ENCODE peak calls at places on chromosomes 2 and 18, in four cellular contexts. One of them, this sample, is unnamed.

GRCh38 chr18:33210575-33211189 is 229.8 kb downstream of the CCDC178 start:
- DNase-seq in MM.1S: peak; percentile 52
- DNase-seq in neural progenitor cell: peak; percentile 65
- DNase-seq in OCI-LY7: peak; percentile 29
- DNase-seq in this sample: peak; percentile 57

GRCh38 chr2:37795938-37796337 is 124.5 kb upstream of the CDC42EP3 start:
- DNase-seq in neural progenitor cell: no peak
- DNase-seq in MM.1S: no peak
- DNase-seq in OCI-LY7: no peak
- DNase-seq in this sample: no peak

GRCh38 chr18:28267276-28267675 is 90.3 kb upstream of the CDH2 start:
- DNase-seq in OCI-LY7: no peak
- DNase-seq in neural progenitor cell: no peak
- DNase-seq in MM.1S: no peak
- DNase-seq in this sample: no peak

GRCh38 chr18:6881034-6881800 is 151.7 kb downstream of the ARHGAP28 start:
- DNase-seq in MM.1S: no peak
- DNase-seq in OCI-LY7: no peak
- DNase-seq in neural progenitor cell: peak; percentile 38
- DNase-seq in this sample: peak; percentile 34

GRCh38 chr2:161576421-161576820 is 47.8 kb upstream of the SLC4A10 start:
- DNase-seq in MM.1S: no peak
- DNase-seq in neural progenitor cell: peak; percentile 45
- DNase-seq in OCI-LY7: peak; percentile 19
- DNase-seq in this sample: no peak

GRCh38 chr2:177532567-177532966 is 140.0 kb downstream of the AGPS start:
- DNase-seq in OCI-LY7: no peak
- DNase-seq in MM.1S: no peak
- DNase-seq in neural progenitor cell: no peak
- DNase-seq in this sample: no peak

GRCh38 chr2:54558976-54559410 is 102.9 kb downstream of the SPTBN1 start:
- DNase-seq in MM.1S: no peak
- DNase-seq in OCI-LY7: no peak
- DNase-seq in neural progenitor cell: no peak
- DNase-seq in this sample: no peak

GRCh38 chr2:1091895-1092585 is 141.4 kb downstream of the SNTG2 start:
- DNase-seq in OCI-LY7: no peak
- DNase-seq in MM.1S: no peak
- DNase-seq in neural progenitor cell: no peak
- DNase-seq in this sample: no peak

GRCh38 chr2:239289545-239289944 is 111.3 kb downstream of the HDAC4 start:
- DNase-seq in MM.1S: no peak
- DNase-seq in neural progenitor cell: no peak
- DNase-seq in OCI-LY7: no peak
- DNase-seq in this sample: no peak

GRCh38 chr2:197358927-197359326 is 48.3 kb upstream of the ANKRD44 start:
- DNase-seq in OCI-LY7: no peak
- DNase-seq in neural progenitor cell: no peak
- DNase-seq in MM.1S: no peak
- DNase-seq in this sample: no peak

GRCh38 chr2:46984642-46985476 is 69.3 kb upstream of the MCFD2 start:
- DNase-seq in OCI-LY7: peak; percentile 72
- DNase-seq in MM.1S: peak; percentile 92
- DNase-seq in neural progenitor cell: no peak
- DNase-seq in this sample: no peak

GRCh38 chr2:239365782-239366435 is 34.9 kb downstream of the HDAC4 start:
- DNase-seq in neural progenitor cell: no peak
- DNase-seq in OCI-LY7: no peak
- DNase-seq in MM.1S: no peak
- DNase-seq in this sample: no peak

GRCh38 chr18:58578321-58578720 is 50.6 kb downstream of the ALPK2 start:
- DNase-seq in neural progenitor cell: no peak
- DNase-seq in OCI-LY7: no peak
- DNase-seq in MM.1S: no peak
- DNase-seq in this sample: no peak

GRCh38 chr2:37370666-37371065 is 26.2 kb downstream of the QPCT start:
- DNase-seq in OCI-LY7: no peak
- DNase-seq in MM.1S: no peak
- DNase-seq in neural progenitor cell: no peak
- DNase-seq in this sample: no peak

GRCh38 chr2:112836695-112837117 is at the start of gene IL1B:
- DNase-seq in neural progenitor cell: no peak
- DNase-seq in OCI-LY7: no peak
- DNase-seq in MM.1S: no peak
- DNase-seq in this sample: peak; percentile 40

GRCh38 chr2:84959045-84959493 is 11.9 kb upstream of the KCMF1 start:
- DNase-seq in neural progenitor cell: no peak
- DNase-seq in MM.1S: no peak
- DNase-seq in OCI-LY7: no peak
- DNase-seq in this sample: peak; percentile 50
- TF ChIP-seq EZH2phosphoT487 in neural progenitor cell: no peak
- TF ChIP-seq EZH2phosphoT487 in MM.1S: no peak
- TF ChIP-seq EZH2phosphoT487 in OCI-LY7: no peak
- TF ChIP-seq EZH2phosphoT487 in this sample: no peak

GRCh38 chr2:86631846-86632485 is 8.3 kb upstream of the RNF103 start:
- DNase-seq in MM.1S: no peak
- DNase-seq in neural progenitor cell: peak; percentile 25
- DNase-seq in OCI-LY7: no peak
- DNase-seq in this sample: peak; percentile 20
- H3K4me2 ChIP-seq in MM.1S: no peak overlapping the region
- H3K4me2 ChIP-seq in neural progenitor cell: peak overlapping the region; percentile 39
- H3K4me2 ChIP-seq in OCI-LY7: no peak overlapping the region
- H3K4me2 ChIP-seq in this sample: peak overlapping the region; percentile 52

GRCh38 chr2:215579809-215580208 is 143.9 kb upstream of the FN1 start:
- DNase-seq in neural progenitor cell: no peak
- DNase-seq in MM.1S: no peak
- DNase-seq in OCI-LY7: no peak
- DNase-seq in this sample: peak; percentile 13
- TF ChIP-seq EZH2phosphoT487 in neural progenitor cell: no peak
- TF ChIP-seq EZH2phosphoT487 in MM.1S: no peak
- TF ChIP-seq EZH2phosphoT487 in OCI-LY7: no peak
- TF ChIP-seq EZH2phosphoT487 in this sample: no peak

DNA sequence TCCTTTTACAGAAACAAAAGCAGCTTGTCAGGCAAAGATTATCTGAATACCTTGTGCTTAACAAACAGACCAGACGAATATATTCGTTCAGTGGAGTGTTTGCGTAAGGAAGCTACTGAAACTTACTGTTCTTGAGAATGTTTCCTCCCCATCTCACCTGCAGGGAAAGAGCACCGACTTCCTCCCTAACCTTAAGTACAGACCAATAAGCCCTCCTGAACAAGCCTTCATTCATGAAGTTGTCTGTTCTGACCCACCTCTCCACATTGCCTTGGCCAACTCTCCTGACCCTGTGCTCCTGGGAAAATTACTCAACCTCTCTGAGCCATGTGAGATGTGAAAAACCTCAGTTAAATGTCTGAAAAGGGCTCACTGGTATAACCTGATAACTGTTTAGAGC is 35.2 kb downstream of the STK39 start:
- DNase-seq in OCI-LY7: no peak
- DNase-seq in MM.1S: no peak
- DNase-seq in neural progenitor cell: no peak
- DNase-seq in this sample: no peak
- H3K4me2 ChIP-seq in OCI-LY7: no peak overlapping the region
- H3K4me2 ChIP-seq in MM.1S: no peak overlapping the region
- H3K4me2 ChIP-seq in neural progenitor cell: peak overlapping the region; percentile 25
- H3K4me2 ChIP-seq in this sample: peak overlapping the region; percentile 38

GRCh38 chr2:165440367-165440766 is 29.1 kb upstream of the CSRNP3 start:
- DNase-seq in MM.1S: no peak
- DNase-seq in neural progenitor cell: no peak
- DNase-seq in OCI-LY7: no peak
- DNase-seq in this sample: peak; percentile 60
- TF ChIP-seq EZH2phosphoT487 in MM.1S: no peak
- TF ChIP-seq EZH2phosphoT487 in neural progenitor cell: no peak
- TF ChIP-seq EZH2phosphoT487 in OCI-LY7: no peak
- TF ChIP-seq EZH2phosphoT487 in this sample: no peak

GRCh38 chr2:224669449-224669848 is 46.7 kb downstream of the CCDC195 start:
- DNase-seq in OCI-LY7: no peak
- DNase-seq in MM.1S: no peak
- DNase-seq in neural progenitor cell: no peak
- DNase-seq in this sample: no peak
- H3K4me2 ChIP-seq in OCI-LY7: peak overlapping the region; percentile 28
- H3K4me2 ChIP-seq in MM.1S: no peak overlapping the region
- H3K4me2 ChIP-seq in neural progenitor cell: no peak overlapping the region
- H3K4me2 ChIP-seq in this sample: no peak overlapping the region

DNA sequence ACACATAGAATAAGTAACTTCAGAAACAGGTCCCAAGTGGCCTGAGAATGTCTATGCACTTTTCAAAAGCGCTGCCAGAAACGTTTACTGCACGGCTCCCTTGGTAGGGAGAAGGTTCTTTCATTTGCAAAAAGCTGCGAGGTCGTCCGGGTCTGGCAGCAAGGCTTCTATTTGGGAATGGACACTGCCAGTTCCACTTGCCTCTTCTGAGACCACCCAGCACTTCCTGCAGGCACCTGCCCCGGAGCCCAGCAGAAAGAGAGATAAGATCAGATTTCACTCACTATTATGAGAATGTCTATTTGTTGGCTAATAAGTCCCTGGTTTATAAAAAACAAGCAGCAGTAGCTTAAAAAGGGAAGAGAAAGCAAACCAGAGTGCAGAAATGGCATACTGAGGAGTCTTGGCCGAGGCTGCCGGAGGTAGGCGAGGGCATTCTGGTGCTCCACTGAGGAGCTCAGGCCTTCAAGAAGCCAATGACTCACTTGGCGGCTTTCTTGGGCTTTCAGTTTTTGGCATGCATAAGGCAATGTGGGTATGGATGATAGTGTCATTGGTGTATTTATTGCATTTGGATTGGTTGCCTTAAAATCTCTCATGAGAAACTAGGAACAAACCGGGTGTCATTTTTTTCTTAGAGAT is 119.4 kb upstream of the ARL5A start:
- DNase-seq in MM.1S: no peak
- DNase-seq in OCI-LY7: no peak
- DNase-seq in neural progenitor cell: no peak
- DNase-seq in this sample: no peak
- TF ChIP-seq EZH2phosphoT487 in MM.1S: no peak
- TF ChIP-seq EZH2phosphoT487 in OCI-LY7: no peak
- TF ChIP-seq EZH2phosphoT487 in neural progenitor cell: no peak
- TF ChIP-seq EZH2phosphoT487 in this sample: no peak

GRCh38 chr2:51996569-51996917 is 964.6 kb upstream of the NRXN1 start:
- DNase-seq in OCI-LY7: no peak
- DNase-seq in neural progenitor cell: no peak
- DNase-seq in MM.1S: no peak
- DNase-seq in this sample: no peak
- H3K4me2 ChIP-seq in OCI-LY7: no peak overlapping the region
- H3K4me2 ChIP-seq in neural progenitor cell: no peak overlapping the region
- H3K4me2 ChIP-seq in MM.1S: no peak overlapping the region
- H3K4me2 ChIP-seq in this sample: no peak overlapping the region

DNA sequence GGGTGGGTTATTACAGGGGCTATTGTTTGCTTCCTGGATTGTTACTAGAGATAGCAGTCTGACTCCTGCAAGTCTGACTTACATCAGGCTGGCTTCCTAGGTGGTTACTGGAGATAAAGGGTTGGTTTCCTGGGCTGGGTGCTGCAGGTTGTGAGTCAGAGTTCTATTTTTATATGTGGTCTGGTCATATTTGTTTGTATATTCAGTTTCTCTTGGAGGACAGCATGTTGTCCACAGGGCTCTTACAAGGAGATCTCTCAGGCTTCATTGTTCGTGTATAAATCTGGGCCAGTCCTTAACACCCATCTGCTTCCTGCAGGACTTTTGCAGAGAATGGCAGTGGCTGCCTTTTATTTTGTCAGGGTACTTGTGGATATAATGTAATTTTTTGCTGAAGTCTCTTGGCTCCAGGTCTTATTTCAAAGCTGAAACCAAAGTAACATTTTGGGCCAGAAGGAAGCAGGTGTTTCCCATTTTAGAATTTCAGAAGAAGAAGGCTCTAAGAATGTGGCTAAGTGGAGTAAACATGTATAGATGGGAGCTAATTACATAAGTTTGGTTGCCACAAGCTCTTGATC is 65.9 kb upstream of the SLC16A14 start:
- DNase-seq in MM.1S: peak; percentile 85
- DNase-seq in OCI-LY7: no peak
- DNase-seq in neural progenitor cell: no peak
- DNase-seq in this sample: no peak
- TF ChIP-seq EZH2phosphoT487 in MM.1S: no peak
- TF ChIP-seq EZH2phosphoT487 in OCI-LY7: no peak
- TF ChIP-seq EZH2phosphoT487 in neural progenitor cell: no peak
- TF ChIP-seq EZH2phosphoT487 in this sample: no peak

DNA sequence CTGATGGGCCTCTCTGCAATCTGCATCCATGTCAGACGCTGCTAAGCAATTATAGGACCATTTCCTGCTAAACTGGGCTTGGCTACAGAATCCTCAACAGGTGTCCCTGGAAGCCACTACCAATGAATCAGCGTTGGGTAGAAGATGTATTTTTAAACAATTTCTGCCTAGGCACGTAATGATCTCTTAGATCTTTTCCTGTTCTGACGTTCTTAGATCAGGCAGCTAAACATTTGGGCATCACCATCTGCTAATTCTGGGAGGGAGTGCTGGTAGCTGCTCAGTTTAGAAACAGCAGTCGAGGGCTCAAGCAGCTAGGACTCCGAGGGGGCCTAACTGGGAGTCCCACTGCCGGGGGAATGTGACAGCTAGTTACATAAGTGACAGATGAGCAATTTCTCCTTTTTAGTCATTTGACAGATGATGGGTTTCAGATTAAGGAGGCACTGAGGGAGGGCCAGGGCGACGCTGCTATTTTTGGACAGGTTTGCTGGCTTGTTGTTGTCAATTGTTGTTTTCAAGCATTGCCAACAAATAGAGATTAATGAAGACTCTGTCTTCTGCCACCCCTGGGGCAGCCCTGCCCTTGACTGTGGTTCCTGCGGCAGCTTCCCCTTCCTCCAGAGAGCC is 92.7 kb downstream of the MRO start:
- DNase-seq in MM.1S: no peak
- DNase-seq in OCI-LY7: no peak
- DNase-seq in neural progenitor cell: no peak
- DNase-seq in this sample: no peak
- H3K4me2 ChIP-seq in MM.1S: no peak overlapping the region
- H3K4me2 ChIP-seq in OCI-LY7: no peak overlapping the region
- H3K4me2 ChIP-seq in neural progenitor cell: no peak overlapping the region
- H3K4me2 ChIP-seq in this sample: no peak overlapping the region

This sample was measured in hepatocyte.